ENCODE peak calls at places on chromosomes 5 and 9, in four cellular contexts. C, M, T and N are unnamed samples.

GRCh38 chr5:19240150-19240549 is 747.9 kb downstream of the CDH18 start:
- DNase-seq in C (peak; percentile 45), M (no peak), T (peak; percentile 63), N (peak; percentile 54)

GRCh38 chr9:121830441-121831140 is 179.2 kb downstream of the DAB2IP start:
- DNase-seq in C (no peak), M (no peak), T (no peak), N (no peak)

GRCh38 chr5:91670565-91670964 is 287.4 kb upstream of the ARRDC3 start:
- DNase-seq in C (no peak), M (no peak), T (no peak), N (no peak)

GRCh38 chr5:55853818-55854217 is 2.7 kb downstream of the IL31RA start:
- DNase-seq in C (no peak), M (no peak), T (peak; percentile 35), N (no peak)

GRCh38 chr5:1383886-1384401 is 39.0 kb upstream of the CLPTM1L start:
- DNase-seq in C (no peak), M (no peak), T (no peak), N (no peak)

GRCh38 chr9:119349548-119349947 is 19.7 kb downstream of the BRINP1 start:
- DNase-seq in C (no peak), M (no peak), T (no peak), N (no peak)

GRCh38 chr9:76638001-76638400 is 126.2 kb upstream of the PCA3 start:
- DNase-seq in C (no peak), M (no peak), T (no peak), N (peak; percentile 77)

GRCh38 chr5:77391240-77391765 is 100.8 kb downstream of the WDR41 start:
- DNase-seq in C (no peak), M (no peak), T (no peak), N (no peak)

GRCh38 chr5:14145356-14146334 is 2.5 kb downstream of the TRIO start:
- DNase-seq in C (peak; percentile 81), M (no peak), T (peak; percentile 87), N (no peak)

GRCh38 chr9:133403766-133404439 is 13.9 kb downstream of the REXO4 start:
- DNase-seq in C (peak; percentile 61), M (no peak), T (peak; percentile 7), N (peak; percentile 53)

GRCh38 chr5:158739941-158740340 is 359.8 kb downstream of the EBF1 start:
- DNase-seq in C (no peak), M (no peak), T (no peak), N (no peak)

GRCh38 chr5:27474395-27474794 is 436.0 kb upstream of the CDH9 start:
- DNase-seq in C (no peak), M (no peak), T (no peak), N (no peak)
- H3K4me3 ChIP-seq in C (no peak overlapping the region), M (no peak overlapping the region), T (no peak overlapping the region), N (no peak overlapping the region)

GRCh38 chr9:135155396-135155795 is 67.9 kb downstream of the OLFM1 start:
- DNase-seq in C (no peak), M (no peak), T (no peak), N (no peak)
- H3K4me2 ChIP-seq in C (no peak overlapping the region), M (no peak overlapping the region), T (no peak overlapping the region), N (no peak overlapping the region)

GRCh38 chr5:72618699-72619098 is 111.5 kb upstream of the ZNF366 start:
- DNase-seq in C (no peak), M (no peak), T (no peak), N (no peak)
- H3K27ac ChIP-seq in C (no peak overlapping the region), M (no peak overlapping the region), T (no peak overlapping the region), N (no peak overlapping the region)

GRCh38 chr5:111068208-111068607 is 3.3 kb upstream of the TSLP start:
- DNase-seq in C (no peak), M (no peak), T (peak; percentile 78), N (peak; percentile 28)

GRCh38 chr5:111070272-111071134 is 1.0 kb upstream of the TSLP start:
- DNase-seq in C (no peak), M (no peak), T (peak; percentile 57), N (no peak)

GRCh38 chr5:111071413-111071812 is at the start of gene TSLP:
- DNase-seq in C (no peak), M (no peak), T (peak; percentile 41), N (no peak)

GRCh38 chr5:111072949-111073682 is 1.6 kb downstream of the TSLP start:
- DNase-seq in C (no peak), M (peak; percentile 72), T (peak; percentile 55), N (peak; percentile 41)

DNA sequence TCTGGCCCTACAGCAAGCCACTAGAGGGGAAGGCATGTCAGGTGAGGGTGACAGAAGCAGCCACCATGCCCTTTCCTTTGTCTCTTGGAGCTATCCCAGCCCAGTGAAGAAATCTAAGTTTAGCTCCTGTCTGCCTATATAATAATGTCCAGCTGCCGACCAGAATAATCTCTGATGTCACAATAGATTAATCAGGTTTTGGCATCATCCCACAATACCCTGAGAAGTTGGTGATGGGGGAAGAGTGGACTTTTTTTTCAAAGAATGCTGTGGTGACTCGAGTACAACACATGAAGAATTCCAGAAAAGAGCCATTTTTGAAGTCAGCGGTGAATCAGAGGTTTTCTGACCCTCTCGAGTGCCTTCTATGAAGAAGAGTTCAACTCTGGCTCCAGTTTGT is 1.7 kb upstream of the TSLP start:
- DNase-seq in C (no peak), M (no peak), T (peak; percentile 70), N (no peak)
- H3K4me3 ChIP-seq in C (no peak overlapping the region), M (no peak overlapping the region), T (no peak overlapping the region), N (no peak overlapping the region)

GRCh38 chr5:179338123-179338676 is 7.1 kb downstream of the ADAMTS2 start:
- DNase-seq in C (no peak), M (no peak), T (no peak), N (no peak)

GRCh38 chr5:179336871-179337165 is 8.4 kb downstream of the ADAMTS2 start:
- DNase-seq in C (no peak), M (no peak), T (no peak), N (no peak)

GRCh38 chr5:179336126-179336870 is 9.0 kb downstream of the ADAMTS2 start:
- DNase-seq in C (no peak), M (no peak), T (no peak), N (no peak)

GRCh38 chr5:179339081-179339480 is 6.2 kb downstream of the ADAMTS2 start:
- DNase-seq in C (no peak), M (no peak), T (no peak), N (no peak)

GRCh38 chr5:179337227-179338122 is 7.8 kb downstream of the ADAMTS2 start:
- DNase-seq in C (no peak), M (no peak), T (no peak), N (no peak)
- H3K4me2 ChIP-seq in C (no peak overlapping the region), M (no peak overlapping the region), T (no peak overlapping the region), N (no peak overlapping the region)

GRCh38 chr5:2430606-2431005 is 320.9 kb downstream of the IRX2 start:
- DNase-seq in C (no peak), M (no peak), T (no peak), N (no peak)

DNA sequence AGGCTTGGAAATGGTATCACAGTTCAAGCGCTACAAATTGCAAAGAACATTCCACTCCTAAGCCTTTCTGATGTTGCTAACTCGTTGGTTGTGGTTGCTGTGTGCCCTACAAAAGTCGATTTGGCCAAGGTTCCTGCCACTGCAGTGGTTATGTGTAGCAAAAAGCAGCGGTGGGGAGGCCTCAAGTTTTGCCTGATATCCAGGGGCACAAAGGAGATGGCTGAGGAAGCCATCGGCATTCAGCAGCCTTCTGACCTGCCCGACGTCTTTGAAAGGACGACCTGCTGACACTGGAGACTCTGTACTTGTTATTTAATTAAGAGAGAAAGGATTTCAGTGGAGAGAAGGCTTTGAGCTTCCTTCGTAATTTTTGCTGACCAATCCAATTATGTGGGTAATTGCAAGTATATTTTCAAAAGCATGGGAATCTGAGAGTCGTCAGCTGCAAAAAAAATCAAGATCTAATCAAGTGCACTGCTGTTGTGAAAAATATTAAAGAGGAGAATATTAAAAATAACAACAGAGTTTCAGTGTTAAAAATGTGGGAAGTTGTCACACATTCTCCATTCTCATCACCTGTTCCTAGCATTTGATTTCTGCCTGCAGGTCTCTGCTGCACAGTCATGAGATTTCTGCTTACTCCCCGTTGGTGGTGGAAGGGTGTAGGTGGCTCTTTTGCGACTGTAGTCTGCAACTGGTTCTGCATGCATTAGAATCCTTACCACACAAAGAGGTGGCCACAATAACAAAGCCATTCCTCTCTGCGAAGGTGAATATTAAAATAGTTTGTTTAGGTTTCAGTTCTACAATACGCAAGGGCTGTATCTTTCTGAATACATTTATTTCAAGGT is 319.2 kb downstream of the IRX2 start:
- DNase-seq in C (no peak), M (no peak), T (no peak), N (no peak)
- H3K27ac ChIP-seq in C (no peak overlapping the region), M (no peak overlapping the region), T (no peak overlapping the region), N (no peak overlapping the region)

DNA sequence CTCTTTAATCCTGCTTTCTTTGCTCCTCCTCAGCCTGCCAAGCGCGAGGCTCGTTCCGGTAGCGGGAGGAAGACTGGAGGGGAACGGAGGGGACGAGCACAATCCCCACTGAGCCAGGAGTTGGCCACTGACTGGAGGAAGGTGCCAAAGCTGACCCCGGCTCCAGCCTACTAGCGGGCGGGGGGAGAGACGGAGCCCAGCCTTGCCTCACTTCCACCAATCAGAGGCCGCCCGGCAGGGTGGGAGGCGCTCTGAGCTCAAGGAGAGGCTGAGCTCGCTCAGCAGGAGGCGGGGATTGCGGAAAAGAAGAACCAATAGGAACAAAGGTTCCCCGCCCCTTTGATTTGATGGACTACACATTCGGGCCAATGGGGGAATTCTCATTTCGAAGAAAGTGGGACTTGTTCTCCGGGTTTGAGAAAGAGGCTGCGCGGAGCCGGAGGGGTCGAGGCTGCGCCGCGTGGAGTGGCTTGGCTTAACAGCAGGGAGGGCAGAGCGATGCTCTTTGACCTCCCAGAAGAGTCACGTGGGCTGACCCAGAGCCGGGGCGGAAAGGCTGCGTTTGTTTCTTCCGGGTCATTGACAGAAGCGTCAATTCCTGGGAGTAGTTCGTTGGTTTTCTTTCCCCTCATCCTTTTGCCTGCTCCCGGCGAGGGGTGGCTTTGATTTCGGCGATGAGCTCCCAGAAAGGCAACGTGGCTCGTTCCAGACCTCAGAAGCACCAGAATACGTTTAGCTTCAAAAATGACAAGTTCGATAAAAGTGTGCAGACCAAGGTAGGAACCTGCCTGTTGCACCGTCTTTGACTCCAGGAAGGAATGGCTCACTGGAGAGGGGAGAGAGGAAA is at the start of the genes ABHD17B and C9orf85:
- DNase-seq in C (peak; percentile 99), M (peak; percentile 100), T (peak; percentile 100), N (peak; percentile 100)
- H3K4me3 ChIP-seq in C (peak within 1 kb of the TSS; percentile 93), M (peak within 1 kb of the TSS; percentile 87), T (peak within 1 kb of the TSS; percentile 90), N (peak within 1 kb of the TSS; percentile 80)